ENCODE peak calls at places on chromosome X, in seven cellular contexts. S is NCI-H1092; P is GDM1; N is psoas muscle; X is D341Med; C is activated naive CD4-positive, alpha-beta T cell treated with Interleukin-2 at 50 U/mL for 16 hours; I is heart left ventricle. J is an unnamed sample.

GRCh38 chrX:40720811-40721210 is 14.5 kb downstream of the MED14 start:
- DNase-seq in I (no peak), N (no peak), S (no peak), X (no peak), P (no peak), C (no peak), J (no peak)

GRCh38 chrX:153819398-153820083 is 10.8 kb downstream of the PDZD4 start:
- DNase-seq in N (no peak), S (no peak), X (no peak), P (no peak), I (no peak), C (no peak), J (no peak)

GRCh38 chrX:39133971-39134370 is 332.7 kb downstream of the MID1IP1 start:
- DNase-seq in X (peak), P (no peak), C (peak), S (peak), N (no peak), I (no peak), J (no peak)

GRCh38 chrX:17669458-17669857 is 67.8 kb upstream of the SCML1 start:
- DNase-seq in N (no peak), I (no peak), C (no peak), P (no peak), S (no peak), X (no peak), J (no peak)

GRCh38 chrX:153554519-153555167 is 37.2 kb downstream of the ATP2B3 start:
- DNase-seq in X (peak), P (peak), C (peak), I (peak), S (peak), N (peak), J (peak)

GRCh38 chrX:110415440-110416167 is 57.0 kb downstream of the RTL9 start:
- DNase-seq in X (no peak), P (no peak), I (no peak), C (no peak), S (no peak), N (no peak), J (no peak)

GRCh38 chrX:119419146-119419545 is 20.0 kb downstream of the SLC25A43 start:
- DNase-seq in P (no peak), X (no peak), N (no peak), I (no peak), C (no peak), S (no peak), J (no peak)

GRCh38 chrX:133958997-133959688 is 26.3 kb downstream of the GPC3 start:
- DNase-seq in N (no peak), S (no peak), X (no peak), P (no peak), C (no peak), I (no peak), J (no peak)

GRCh38 chrX:150365953-150366911 is 3.1 kb downstream of the MAMLD1 start:
- DNase-seq in X (no peak), N (peak), S (no peak), P (no peak), I (peak), C (peak), J (peak)

GRCh38 chrX:3435057-3435456 is 88.6 kb upstream of the MXRA5 start:
- DNase-seq in C (no peak), I (no peak), N (no peak), S (no peak), P (no peak), X (no peak), J (no peak)

J was measured in pancreas.